ENCODE peak calls at places on chromosomes 4 and X, in eight cellular contexts. J, L, Z, I, S, R, H and G are unnamed samples. For H3K36me3 and H3K4me1, the result is how much of the 10 kb centered on the place peaks cover.

GRCh38 chr4:56511098-56511497 is 5.5 kb downstream of the ARL9 start:
- DNase-seq in I (no peak), Z (no peak), R (peak), L (no peak), S (no peak), J (no peak), H (no peak), G (no peak)

GRCh38 chr4:41384992-41385391 is 128.3 kb downstream of the UCHL1 start:
- DNase-seq in R (peak), H (no peak), Z (no peak), L (no peak), J (peak), I (no peak), S (no peak), G (peak)

GRCh38 chr4:117327491-117327890 is 242.1 kb upstream of the TRAM1L1 start:
- DNase-seq in S (no peak), J (no peak), L (no peak), H (peak), I (no peak), R (no peak), Z (no peak), G (no peak)

GRCh38 chrX:110853610-110854009 is 58.0 kb upstream of the CHRDL1 start:
- DNase-seq in H (peak), J (peak), R (no peak), S (no peak), I (peak), Z (no peak), L (peak), G (peak)

GRCh38 chrX:133350751-133351150 is 64.5 kb downstream of the GPC4 start:
- DNase-seq in Z (no peak), L (no peak), I (no peak), S (no peak), H (no peak), J (peak), R (peak), G (peak)

GRCh38 chr4:150072471-150072870 is 5.8 kb upstream of the DCLK2 start:
- DNase-seq in S (no peak), I (no peak), J (no peak), L (no peak), Z (no peak), H (no peak), R (no peak), G (no peak)

GRCh38 chrX:17032351-17032750 is 85.9 kb downstream of the REPS2 start:
- DNase-seq in S (no peak), Z (no peak), R (no peak), I (no peak), H (peak), J (no peak), L (no peak), G (peak)

GRCh38 chr4:78565971-78566372 is 14.4 kb downstream of the ANXA3 start:
- DNase-seq in J (no peak), Z (no peak), I (no peak), R (no peak), H (peak), L (no peak), S (no peak), G (no peak)

GRCh38 chr4:142293536-142293935 is 552.6 kb downstream of the INPP4B start:
- DNase-seq in J (no peak), I (no peak), S (no peak), R (no peak), L (no peak), H (peak), Z (no peak), G (no peak)

GRCh38 chr4:120830204-120830603 is 92.3 kb downstream of the PRDM5 start:
- DNase-seq in J (no peak), S (no peak), R (no peak), I (no peak), L (no peak), H (no peak), Z (no peak), G (no peak)

GRCh38 chr4:17018013-17018412 is 119.6 kb upstream of the LDB2 start:
- DNase-seq in R (no peak), J (no peak), H (no peak), Z (no peak), S (no peak), I (no peak), L (no peak), G (no peak)

GRCh38 chr4:111031180-111031579 is 408.3 kb upstream of the PITX2 start:
- DNase-seq in Z (no peak), L (no peak), S (no peak), I (no peak), H (peak), J (no peak), R (no peak), G (no peak)

GRCh38 chr4:102500371-102501175 is 586 bp upstream of the NFKB1 start:
- DNase-seq in J (peak), I (peak), H (peak), L (peak), Z (peak), R (peak), S (peak), G (peak)

GRCh38 chrX:48071986-48072605 is 656 bp upstream of the ZNF630 start:
- DNase-seq in H (no peak), Z (no peak), R (no peak), S (no peak), J (no peak), I (no peak), L (no peak), G (no peak)

GRCh38 chrX:108736509-108737479 is at the start of gene IRS4:
- DNase-seq in Z (no peak), I (peak), R (no peak), H (peak), S (no peak), L (peak), J (no peak), G (no peak)

GRCh38 chr4:26132858-26133257 is 188.0 kb upstream of the RBPJ start:
- DNase-seq in I (no peak), Z (no peak), R (no peak), S (no peak), J (no peak), L (no peak), H (no peak), G (no peak)

GRCh38 chrX:38221391-38221929 is 789 bp upstream of the SRPX start:
- DNase-seq in J (no peak), H (no peak), S (no peak), L (no peak), I (no peak), R (no peak), Z (no peak), G (no peak)

GRCh38 chrX:11770320-11770719 is 12.3 kb downstream of the MSL3 start:
- DNase-seq in L (peak), R (peak), S (no peak), H (peak), J (peak), I (peak), Z (peak), G (peak)

GRCh38 chr4:123871351-123871750 is 474.8 kb downstream of the SPRY1 start:
- DNase-seq in Z (no peak), H (no peak), I (no peak), L (no peak), R (no peak), S (no peak), J (no peak), G (no peak)

GRCh38 chr4:146520894-146521542 is 722 bp downstream of the SLC10A7 start:
- DNase-seq in Z (peak), L (peak), R (peak), I (peak), S (no peak), H (peak), J (peak), G (peak)

GRCh38 chr4:118865091-118865708 is 23.5 kb upstream of the SYNPO2 start:
- DNase-seq in R (peak), J (peak), Z (peak), S (no peak), I (peak), H (peak), L (peak), G (peak)

GRCh38 chrX:150269613-150270254 is 93.4 kb upstream of the MAMLD1 start:
- DNase-seq in R (no peak), J (peak), I (no peak), Z (no peak), S (no peak), L (no peak), H (peak), G (peak)

GRCh38 chrX:109709129-109709631 is 23.9 kb downstream of the ACSL4 start:
- DNase-seq in J (no peak), L (peak), H (peak), R (no peak), I (no peak), S (no peak), Z (no peak), G (no peak)

GRCh38 chrX:144896323-144896722 is 351.0 kb upstream of the SPANXN1 start:
- DNase-seq in J (no peak), S (no peak), H (no peak), R (no peak), Z (no peak), I (peak), L (peak), G (no peak)

GRCh38 chr4:147891476-147892115 is 159.7 kb downstream of the ARHGAP10 start:
- DNase-seq in R (no peak), L (no peak), Z (no peak), I (no peak), J (no peak), H (no peak), S (no peak), G (no peak)

GRCh38 chr4:74096265-74096980 is 2.6 kb downstream of the CXCL2 start:
- DNase-seq in Z (no peak), R (no peak), I (no peak), S (no peak), L (no peak), H (no peak), J (no peak), G (no peak)

GRCh38 chr4:85741921-85742591 is 267.1 kb downstream of the ARHGAP24 start:
- DNase-seq in L (no peak), Z (no peak), J (no peak), I (no peak), H (no peak), R (no peak), S (no peak), G (no peak)

GRCh38 chr4:98720871-98721480 is 62.6 kb upstream of the TSPAN5 start:
- DNase-seq in H (peak), I (no peak), R (no peak), L (no peak), S (no peak), Z (no peak), J (no peak), G (no peak)

GRCh38 chr4:52751349-52751911 is at the start of gene ERVMER34-1:
- DNase-seq in L (no peak), H (peak), S (no peak), I (peak), J (peak), R (peak), Z (no peak), G (peak)

GRCh38 chr4:777520-778262 is 48.2 kb downstream of the CPLX1 start:
- DNase-seq in H (no peak), J (no peak), S (no peak), R (no peak), Z (no peak), I (no peak), L (no peak), G (no peak)

GRCh38 chr4:3226467-3226866 is 22.5 kb upstream of the MSANTD1 start:
- DNase-seq in S (no peak), H (no peak), I (no peak), R (peak), L (peak), Z (no peak), J (peak), G (peak)
- H3K36me3 ChIP-seq in S (half or more), H (under half), I (under half), R (under half), L (under half), Z (half or more), J (under half), G (under half)

GRCh38 chrX:42362219-42362618 is 415.7 kb downstream of the PPP1R2C start:
- DNase-seq in J (no peak), S (no peak), R (no peak), I (no peak), H (no peak), Z (no peak), L (no peak), G (no peak)
- H3K4me3 ChIP-seq in J (no peak), S (no peak), R (no peak), I (no peak), H (no peak), Z (no peak), L (no peak), G (no peak)

DNA sequence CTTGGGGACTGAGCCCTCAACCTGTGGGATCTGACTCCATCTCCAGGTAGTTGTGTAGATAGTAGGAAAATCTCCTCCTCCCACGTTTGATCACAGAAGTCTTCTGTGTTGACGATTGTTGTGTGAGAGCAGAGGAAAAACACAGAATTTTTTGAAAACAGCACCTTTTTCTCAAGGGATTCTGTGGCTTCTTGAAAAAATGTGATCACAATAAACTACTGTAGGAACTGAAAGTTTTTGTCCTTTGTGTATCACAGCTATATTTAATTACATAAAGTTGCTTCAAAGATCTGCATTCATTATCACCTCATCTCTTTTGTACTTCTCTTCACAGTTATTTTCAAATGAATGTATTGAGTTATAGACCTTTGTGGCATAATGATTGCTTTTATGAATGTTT is 85.1 kb downstream of the AFF1 start:
- DNase-seq in Z (no peak), J (no peak), L (no peak), I (no peak), R (no peak), S (no peak), H (no peak), G (no peak)
- H3K4me1 ChIP-seq in Z (under half), J (under half), L (under half), I (under half), R (under half), S (half or more), H (under half), G (under half)

DNA sequence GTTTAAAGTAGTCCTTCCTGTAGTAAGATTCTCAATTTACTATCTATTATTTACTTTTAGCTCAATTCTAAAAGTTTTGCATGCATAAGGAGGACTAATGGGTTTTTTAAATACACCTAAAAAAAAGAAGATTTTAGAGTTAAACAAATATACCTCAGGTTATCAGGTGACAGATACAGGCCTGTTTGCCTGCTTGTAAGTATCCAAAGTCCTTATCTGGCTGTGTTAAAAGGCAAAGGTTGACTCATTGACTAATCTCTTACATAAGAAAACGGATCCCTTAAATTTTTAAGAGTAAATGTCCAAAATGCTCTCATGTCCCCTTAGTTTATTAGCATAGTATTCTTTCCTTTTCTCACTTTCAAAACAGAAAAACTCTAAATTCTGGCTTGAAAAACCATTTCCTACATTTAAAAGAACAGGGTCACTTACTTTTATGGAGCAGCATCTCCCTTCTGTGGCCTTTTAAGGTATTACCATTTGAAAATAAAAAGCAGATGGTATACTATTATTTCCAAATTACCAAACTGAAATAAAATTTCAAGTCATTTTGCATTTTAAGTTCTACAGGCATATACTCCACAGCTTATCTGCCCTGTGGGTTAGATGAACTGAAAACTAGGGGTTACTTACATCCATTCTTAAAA is 4.5 kb downstream of the CBR4 start:
- DNase-seq in J (no peak), H (no peak), L (no peak), Z (no peak), I (no peak), S (no peak), R (no peak), G (peak)
- H3K36me3 ChIP-seq in J (under half), H (under half), L (under half), Z (under half), I (under half), S (under half), R (under half), G (under half)